ENCODE peak calls at places on chromosomes 16 and 17, in ten cellular contexts. X is immature natural killer cell; J is COR-L47; Z is left lung; H is mucosa of descending colon; Y is stimulated activated CD4-positive, alpha-beta T cell treated with anti-CD3 and anti-CD28 coated beads, Interleukin-4, amount 100 ng/mL, for 4 hours; U is endodermal cell; C is T-helper 9 cell; Q is T-helper 1 cell; T is AG04450. V is an unnamed sample.

GRCh38 chr17:80358131-80358530 is 56.8 kb upstream of the ENDOV start:
- DNase-seq in X (no peak), J (no peak), Z (no peak), H (no peak), Y (no peak), U (no peak), C (no peak), Q (no peak), T (no peak), V (no peak)

GRCh38 chr17:80883831-80884735 is 107.6 kb upstream of the CHMP6 start:
- DNase-seq in X (no peak), J (no peak), Z (peak), H (no peak), Y (no peak), U (no peak), C (no peak), Q (no peak), T (no peak), V (no peak)

GRCh38 chr16:61576476-61576875 is 459.8 kb downstream of the CDH8 start:
- DNase-seq in X (no peak), J (no peak), Z (no peak), H (no peak), Y (no peak), U (no peak), C (no peak), Q (no peak), T (no peak), V (no peak)

GRCh38 chr17:68527314-68527713 is 15.1 kb downstream of the PRKAR1A start:
- DNase-seq in X (no peak), J (no peak), Z (no peak), H (no peak), Y (no peak), U (no peak), C (no peak), Q (no peak), T (no peak), V (no peak)

GRCh38 chr17:19461681-19462080 is 50.6 kb downstream of the RNF112 start:
- DNase-seq in X (no peak), J (no peak), Z (no peak), H (no peak), Y (no peak), U (peak), C (no peak), Q (no peak), T (no peak), V (no peak)

GRCh38 chr17:50283246-50283645 is 9.0 kb downstream of the TMEM92 start:
- DNase-seq in X (no peak), J (no peak), Z (no peak), H (no peak), Y (no peak), U (peak), C (no peak), Q (no peak), T (no peak), V (no peak)

GRCh38 chr17:65559802-65560627 is 1.4 kb downstream of the AXIN2 start:
- DNase-seq in X (peak), J (peak), Z (no peak), H (peak), Y (peak), U (peak), C (peak), Q (no peak), T (no peak), V (peak)

GRCh38 chr16:54094641-54095040 is 191.9 kb downstream of the IRX3 start:
- DNase-seq in X (no peak), J (no peak), Z (no peak), H (no peak), Y (no peak), U (no peak), C (no peak), Q (no peak), T (no peak), V (no peak)

GRCh38 chr17:57892820-57893595 is 43.2 kb upstream of the MRPS23 start:
- DNase-seq in X (peak), J (no peak), Z (peak), H (peak), Y (no peak), U (peak), C (no peak), Q (no peak), T (peak), V (peak)

GRCh38 chr17:72282439-72283029 is 161.7 kb downstream of the SOX9 start:
- DNase-seq in X (no peak), J (no peak), Z (no peak), H (no peak), Y (no peak), U (no peak), C (no peak), Q (no peak), T (no peak), V (no peak)

GRCh38 chr17:16517477-16517876 is 25.5 kb upstream of the LRRC75A start:
- DNase-seq in X (no peak), J (no peak), Z (no peak), H (no peak), Y (no peak), U (peak), C (no peak), Q (no peak), T (no peak), V (no peak)

GRCh38 chr17:80034977-80035686 is 540 bp downstream of the TBC1D16 start:
- DNase-seq in X (peak), J (no peak), Z (peak), H (peak), Y (peak), U (peak), C (peak), Q (peak), T (no peak), V (peak)

GRCh38 chr17:7263801-7264078 is 1.5 kb upstream of the CLDN7 start:
- DNase-seq in X (no peak), J (no peak), Z (no peak), H (peak), Y (no peak), U (no peak), C (no peak), Q (no peak), T (no peak), V (no peak)

GRCh38 chr17:79691931-79692330 is 38.8 kb upstream of the ENPP7 start:
- DNase-seq in X (no peak), J (no peak), Z (no peak), H (no peak), Y (no peak), U (no peak), C (no peak), Q (no peak), T (no peak), V (no peak)

GRCh38 chr17:80963812-80964211 is 27.8 kb upstream of the CHMP6 start:
- DNase-seq in X (no peak), J (no peak), Z (no peak), H (no peak), Y (no peak), U (no peak), C (no peak), Q (no peak), T (no peak), V (no peak)

GRCh38 chr17:14124854-14125253 is 55.5 kb downstream of the COX10 start:
- DNase-seq in X (no peak), J (no peak), Z (no peak), H (no peak), Y (no peak), U (no peak), C (no peak), Q (no peak), T (no peak), V (no peak)

GRCh38 chr17:50186661-50187402 is 14.6 kb downstream of the COL1A1 start:
- DNase-seq in X (no peak), J (no peak), Z (no peak), H (no peak), Y (no peak), U (no peak), C (no peak), Q (no peak), T (no peak), V (no peak)

GRCh38 chr17:73968680-73969079 is 234.8 kb upstream of the RPL38 start:
- DNase-seq in X (no peak), J (no peak), Z (no peak), H (no peak), Y (no peak), U (peak), C (no peak), Q (no peak), T (no peak), V (no peak)

GRCh38 chr16:31333686-31334649 is 21.0 kb upstream of the ITGAX start:
- DNase-seq in X (peak), J (peak), Z (no peak), H (no peak), Y (no peak), U (peak), C (no peak), Q (no peak), T (no peak), V (peak)

GRCh38 chr17:31313982-31314787 is at the start of gene EVI2B:
- DNase-seq in X (peak), J (no peak), Z (no peak), H (peak), Y (no peak), U (no peak), C (no peak), Q (no peak), T (no peak), V (no peak)

GRCh38 chr17:18938692-18939023 is 13.3 kb upstream of the SLC5A10 start:
- DNase-seq in X (no peak), J (no peak), Z (no peak), H (no peak), Y (no peak), U (no peak), C (no peak), Q (no peak), T (no peak), V (no peak)

GRCh38 chr17:1769826-1770477 is 8.1 kb downstream of the SERPINF1 start:
- DNase-seq in X (no peak), J (no peak), Z (no peak), H (no peak), Y (no peak), U (peak), C (no peak), Q (no peak), T (no peak), V (no peak)

GRCh38 chr17:67994827-67995567 is 1.3 kb downstream of the C17orf58 start:
- DNase-seq in X (no peak), J (no peak), Z (no peak), H (no peak), Y (no peak), U (peak), C (no peak), Q (no peak), T (no peak), V (no peak)

GRCh38 chr17:73598131-73598680 is 46.0 kb downstream of the SDK2 start:
- DNase-seq in X (no peak), J (no peak), Z (no peak), H (no peak), Y (no peak), U (no peak), C (no peak), Q (no peak), T (no peak), V (no peak)

GRCh38 chr16:11788914-11789313 is 8.1 kb downstream of the ZC3H7A start:
- DNase-seq in X (no peak), J (no peak), Z (no peak), H (no peak), Y (no peak), U (no peak), C (no peak), Q (no peak), T (no peak), V (no peak)

GRCh38 chr17:50361561-50362480 is 11.2 kb downstream of the MRPL27 start:
- DNase-seq in X (peak), J (peak), Z (peak), H (peak), Y (peak), U (peak), C (peak), Q (no peak), T (peak), V (peak)

GRCh38 chr16:54055864-54056263 is 230.7 kb downstream of the IRX3 start:
- DNase-seq in X (no peak), J (no peak), Z (no peak), H (no peak), Y (no peak), U (no peak), C (no peak), Q (no peak), T (no peak), V (no peak)

GRCh38 chr17:73104450-73104849 is 12.0 kb upstream of the SLC39A11 start:
- DNase-seq in X (no peak), J (no peak), Z (no peak), H (no peak), Y (no peak), U (no peak), C (no peak), Q (no peak), T (no peak), V (no peak)

GRCh38 chr16:54152362-54153239 is 134.0 kb downstream of the IRX3 start:
- DNase-seq in X (no peak), J (no peak), Z (no peak), H (no peak), Y (no peak), U (peak), C (no peak), Q (no peak), T (no peak), V (peak)